ENCODE peak calls at places on chromosomes 4 and X, in seven cellular contexts. U is HepG2, R is HL-60, H is GM12878, G is SK-N-SH, S is HCT116, B is Panc1. C is an unnamed sample.

GRCh38 chrX:18426004-18426320 is 554 bp downstream of the CDKL5 start:
- DNase-seq in U (no peak), R (no peak), H (no peak), G (no peak), S (no peak), B (no peak), C (peak)

GRCh38 chrX:12308420-12308819 is 170.1 kb downstream of the FRMPD4 start:
- DNase-seq in U (no peak), R (no peak), H (no peak), G (no peak), S (no peak), B (no peak), C (no peak)

GRCh38 chrX:131305926-131306325 is 16.8 kb upstream of the IGSF1 start:
- DNase-seq in U (no peak), R (no peak), H (no peak), G (no peak), S (no peak), B (no peak), C (peak)

GRCh38 chr4:148203056-148203898 is 238.9 kb downstream of the NR3C2 start:
- DNase-seq in U (no peak), R (no peak), H (no peak), G (no peak), S (no peak), B (no peak), C (peak)

GRCh38 chr4:6471303-6472007 is 959 bp downstream of the PPP2R2C start:
- DNase-seq in U (no peak), R (no peak), H (no peak), G (peak), S (no peak), B (no peak), C (peak)

GRCh38 chr4:157221895-157222763 is 1.6 kb downstream of the GRIA2 start:
- DNase-seq in U (no peak), R (no peak), H (no peak), G (peak), S (no peak), B (no peak), C (peak)

GRCh38 chr4:58138786-58139185 is 1028.6 kb upstream of the IGFBP7 start:
- DNase-seq in U (no peak), R (no peak), H (no peak), G (peak), S (no peak), B (no peak), C (no peak)

GRCh38 chrX:32137525-32137924 is 1065.7 kb upstream of the FTHL17 start:
- DNase-seq in U (no peak), R (no peak), H (no peak), G (no peak), S (no peak), B (no peak), C (peak)

GRCh38 chr4:120066182-120066524 is 495 bp downstream of the MAD2L1 start:
- DNase-seq in U (peak), R (peak), H (no peak), G (peak), S (no peak), B (no peak), C (peak)

GRCh38 chr4:151407466-151408379 is 1.3 kb upstream of the FHIP1A start:
- DNase-seq in U (no peak), R (peak), H (peak), G (peak), S (no peak), B (no peak), C (peak)

GRCh38 chr4:101400096-101400495 is 52.8 kb upstream of the PPP3CA start:
- DNase-seq in U (no peak), R (no peak), H (no peak), G (no peak), S (no peak), B (no peak), C (no peak)

GRCh38 chr4:97942137-97942536 is 201.1 kb downstream of the STPG2 start:
- DNase-seq in U (no peak), R (no peak), H (no peak), G (no peak), S (peak), B (no peak), C (no peak)

GRCh38 chr4:75512336-75513211 is 1.6 kb downstream of the RCHY1 start:
- DNase-seq in U (peak), R (peak), H (peak), G (no peak), S (no peak), B (no peak), C (no peak)

GRCh38 chrX:28586891-28587635 is at the start of gene IL1RAPL1:
- DNase-seq in U (no peak), R (no peak), H (no peak), G (no peak), S (no peak), B (no peak), C (no peak)

GRCh38 chr4:5276475-5277045 is 225.3 kb downstream of the STK32B start:
- DNase-seq in U (no peak), R (no peak), H (no peak), G (no peak), S (no peak), B (no peak), C (no peak)

DNA sequence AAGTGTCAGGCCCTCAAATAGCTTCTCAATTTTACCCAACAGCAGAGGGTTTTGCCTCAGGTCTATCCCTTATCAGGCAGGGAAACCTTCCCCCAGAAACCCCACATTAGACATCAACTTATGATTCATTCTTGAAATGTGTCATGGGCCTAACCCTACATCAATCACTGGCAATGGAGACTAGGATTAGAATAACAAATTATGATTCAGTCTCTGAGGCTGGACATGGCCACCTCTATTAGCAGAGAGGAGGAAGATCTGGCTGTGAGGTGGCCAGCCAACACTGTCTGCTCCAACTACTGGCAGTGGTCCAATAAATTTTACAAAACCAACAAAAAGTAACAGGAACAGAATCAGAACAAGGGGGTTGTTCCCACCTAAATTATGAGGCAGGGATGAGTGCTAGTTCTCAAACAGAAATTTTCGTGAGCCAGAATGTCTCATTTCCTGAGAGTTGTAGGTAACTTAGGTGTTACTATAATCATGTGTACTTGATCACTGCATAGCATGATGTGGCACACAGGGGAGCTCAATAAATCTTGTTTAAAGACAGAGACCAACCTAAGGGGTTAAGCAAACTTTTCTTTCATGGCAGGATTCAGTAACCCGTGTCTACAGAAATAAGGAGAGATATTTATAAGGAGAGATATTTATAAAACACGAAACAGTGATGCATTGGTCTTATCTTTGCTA is 126.8 kb downstream of the NFKB1 start:
- DNase-seq in U (no peak), R (no peak), H (no peak), G (no peak), S (peak), B (no peak), C (no peak)
- TF ChIP-seq REST in U (no peak), R (no peak), H (no peak), G (no peak), S (no peak), B (no peak), C (no peak)

DNA sequence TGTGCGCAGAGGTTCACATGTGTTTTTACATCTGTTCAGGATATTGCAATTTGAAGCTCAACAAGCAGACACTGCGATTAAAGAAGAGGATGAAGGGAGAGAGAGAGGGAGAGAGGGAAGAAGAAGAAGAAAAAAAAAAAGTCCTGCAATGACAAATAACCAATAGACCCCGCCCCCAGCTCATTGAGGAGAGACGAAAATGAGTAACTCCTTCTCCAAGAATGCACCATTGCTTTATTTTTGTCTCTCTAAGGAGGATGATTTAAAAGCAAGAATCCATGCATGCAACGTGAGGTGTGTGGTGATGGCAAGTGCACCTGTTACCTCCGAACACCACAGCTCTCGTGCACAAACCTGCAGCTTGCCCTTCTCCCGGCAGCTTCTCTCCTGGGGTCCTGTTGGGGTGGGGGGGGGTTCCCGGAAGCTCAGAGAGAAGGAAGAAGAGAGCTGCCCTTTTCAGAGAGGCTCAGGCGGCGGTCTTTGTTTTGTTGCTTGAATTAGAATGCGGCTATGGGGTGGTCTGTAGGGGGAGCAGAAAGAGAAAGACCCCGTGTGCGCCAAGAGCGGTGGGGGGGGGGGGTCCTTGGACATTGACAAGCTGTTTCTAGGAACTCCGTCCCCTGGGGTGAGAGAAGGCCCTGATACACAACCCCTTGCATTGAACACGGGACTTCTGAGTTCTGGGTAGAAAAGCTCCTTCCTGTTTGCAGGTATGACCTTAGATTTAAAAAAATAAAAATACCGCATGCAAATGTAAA is 100.7 kb downstream of the CRLF2 start:
- DNase-seq in U (no peak), R (no peak), H (no peak), G (no peak), S (no peak), B (no peak), C (peak)
- TF ChIP-seq POLR2AphosphoS5 in U (no peak), R (no peak), H (no peak), G (no peak), S (no peak), B (no peak), C (no peak)

DNA sequence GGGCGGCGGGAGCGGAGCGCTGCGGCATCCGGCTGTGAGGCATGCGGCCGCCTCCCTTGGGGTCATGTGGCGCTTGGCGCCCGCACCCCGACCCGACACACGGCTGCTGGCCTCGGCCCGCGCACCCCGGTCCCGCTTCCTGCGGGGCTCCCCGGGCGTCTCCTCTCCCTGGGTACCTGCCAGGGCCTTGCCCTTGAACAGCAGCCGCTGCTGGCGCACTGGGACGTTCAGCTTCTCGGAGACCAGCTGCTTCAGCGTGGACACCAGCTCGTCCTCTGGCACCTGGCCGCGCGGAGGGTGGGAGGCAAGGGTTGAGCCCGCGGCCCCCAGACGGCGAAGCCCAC is 391 bp downstream of the UBL4A start:
- DNase-seq in U (no peak), R (no peak), H (no peak), G (peak), S (no peak), B (no peak), C (peak)
- TF ChIP-seq REST in U (no peak), R (no peak), H (no peak), G (no peak), S (no peak), B (no peak), C (no peak)

DNA sequence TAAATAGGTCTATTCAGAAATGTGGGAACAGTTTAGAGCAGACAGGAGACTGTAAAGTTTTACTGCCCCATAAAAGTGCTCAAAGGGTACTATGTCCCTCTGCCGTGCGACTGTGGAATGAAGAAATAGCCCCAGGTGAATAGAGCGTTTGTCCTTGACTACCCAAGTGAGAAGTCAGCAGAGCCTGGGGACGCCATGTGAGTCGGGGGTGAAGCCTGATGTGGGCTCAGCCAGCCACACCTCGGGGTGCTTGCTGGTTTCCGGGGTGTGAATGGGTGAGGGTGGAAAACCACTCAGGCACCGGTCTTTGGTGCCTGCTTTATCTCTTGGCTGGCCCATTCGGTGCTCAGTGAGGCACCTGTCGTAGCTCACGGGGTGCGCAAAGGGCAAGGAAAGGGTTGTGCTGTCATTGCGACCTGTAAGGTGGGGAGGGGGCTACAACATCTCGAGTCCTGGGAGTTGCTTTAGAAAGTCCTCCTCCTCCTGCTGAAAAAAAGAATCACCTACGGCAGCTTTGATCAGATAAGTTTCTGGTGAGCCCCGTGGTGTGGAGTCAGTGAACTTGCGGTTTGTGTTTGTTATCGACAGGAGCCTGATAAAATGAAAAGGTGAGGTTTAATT is 895 bp downstream of the TRIM2 start:
- DNase-seq in U (peak), R (no peak), H (peak), G (no peak), S (no peak), B (no peak), C (peak)
- TF ChIP-seq POLR2AphosphoS5 in U (no peak), R (no peak), H (no peak), G (no peak), S (no peak), B (no peak), C (no peak)